ENCODE peak calls at places on chromosome 10, in seven cellular contexts. K, B, I, Q, U, Z and M are unnamed samples.

GRCh38 chr10:3465406-3465891 is 292.9 kb upstream of the PITRM1 start:
- DNase-seq in K (no peak), B (no peak), I (peak; percentile 15), Q (no peak), U (no peak), Z (no peak), M (no peak)

GRCh38 chr10:86345296-86346168 is 21.1 kb downstream of the GRID1 start:
- DNase-seq in K (no peak), B (no peak), I (no peak), Q (no peak), U (no peak), Z (no peak), M (no peak)

GRCh38 chr10:68981074-68981473 is 7.5 kb upstream of the KIFBP start:
- DNase-seq in K (no peak), B (no peak), I (no peak), Q (no peak), U (peak; percentile 25), Z (no peak), M (no peak)

GRCh38 chr10:9012312-9012711 is 957.8 kb downstream of the GATA3 start:
- DNase-seq in K (no peak), B (no peak), I (peak; percentile 11), Q (no peak), U (peak; percentile 81), Z (no peak), M (no peak)

GRCh38 chr10:89073719-89074118 is 83.1 kb downstream of the FAS start:
- DNase-seq in K (no peak), B (no peak), I (no peak), Q (no peak), U (no peak), Z (no peak), M (no peak)

GRCh38 chr10:25704622-25705021 is 229.4 kb upstream of the MYO3A start:
- DNase-seq in K (no peak), B (no peak), I (no peak), Q (no peak), U (no peak), Z (no peak), M (no peak)

GRCh38 chr10:1293636-1294440 is 237.7 kb downstream of the WDR37 start:
- DNase-seq in K (no peak), B (no peak), I (no peak), Q (no peak), U (no peak), Z (no peak), M (no peak)

GRCh38 chr10:47164126-47164799 is 135.7 kb upstream of the GDF10 start:
- DNase-seq in K (no peak), B (no peak), I (peak; percentile 91), Q (no peak), U (no peak), Z (no peak), M (no peak)

GRCh38 chr10:14889318-14889717 is 10.7 kb downstream of the SUV39H2 start:
- DNase-seq in K (peak; percentile 27), B (no peak), I (no peak), Q (no peak), U (no peak), Z (no peak), M (no peak)

GRCh38 chr10:61939575-61940301 is 38.2 kb downstream of the ARID5B start:
- DNase-seq in K (no peak), B (no peak), I (peak; percentile 90), Q (no peak), U (peak; percentile 95), Z (no peak), M (no peak)

GRCh38 chr10:28676297-28676967 is 889 bp upstream of the BAMBI start:
- DNase-seq in K (no peak), B (no peak), I (no peak), Q (peak; percentile 3), U (no peak), Z (peak; percentile 6), M (no peak)

GRCh38 chr10:23099816-23100215 is 4.4 kb downstream of the MSRB2 start:
- DNase-seq in K (no peak), B (no peak), I (peak; percentile 7), Q (no peak), U (no peak), Z (no peak), M (no peak)